ENCODE peak calls at places on chromosomes 12 and 14, in six cellular contexts. N, Z, U, Y, T and A are unnamed samples.

GRCh38 chr12:70059373-70059772 is 183.9 kb upstream of the CNOT2 start:
- DNase-seq in N (peak; percentile 5), Z (no peak), U (no peak), Y (no peak), T (no peak), A (no peak)

GRCh38 chr12:120640840-120641833 is 711 bp downstream of the CABP1 start:
- DNase-seq in N (peak; percentile 43), Z (peak; percentile 61), U (peak; percentile 46), Y (no peak), T (peak; percentile 6), A (peak; percentile 71)

GRCh38 chr14:75165586-75166391 is 10.6 kb downstream of the TMED10 start:
- DNase-seq in N (no peak), Z (no peak), U (no peak), Y (no peak), T (no peak), A (no peak)

GRCh38 chr14:56195727-56196126 is 77.5 kb downstream of the PELI2 start:
- DNase-seq in N (peak; percentile 75), Z (peak; percentile 6), U (peak; percentile 72), Y (peak; percentile 30), T (peak; percentile 17), A (no peak)

GRCh38 chr12:48063530-48063929 is 42.3 kb downstream of the SENP1 start:
- DNase-seq in N (no peak), Z (no peak), U (no peak), Y (no peak), T (no peak), A (no peak)

GRCh38 chr14:49860988-49861387 is 8.4 kb upstream of the NEMF start:
- DNase-seq in N (no peak), Z (peak; percentile 6), U (no peak), Y (no peak), T (no peak), A (no peak)

GRCh38 chr14:81264011-81264410 is 43.3 kb upstream of the GTF2A1 start:
- DNase-seq in N (no peak), Z (no peak), U (peak; percentile 4), Y (no peak), T (no peak), A (no peak)

GRCh38 chr12:58916891-58917570 is 3.3 kb downstream of the LRIG3 start:
- DNase-seq in N (peak; percentile 80), Z (peak; percentile 45), U (peak; percentile 15), Y (no peak), T (peak; percentile 21), A (no peak)

GRCh38 chr14:100703574-100704220 is 23.0 kb upstream of the DLK1 start:
- DNase-seq in N (no peak), Z (no peak), U (no peak), Y (no peak), T (no peak), A (no peak)

GRCh38 chr12:83573676-83574075 is 887.0 kb downstream of the TMTC2 start:
- DNase-seq in N (peak; percentile 16), Z (peak; percentile 1), U (no peak), Y (no peak), T (no peak), A (no peak)

GRCh38 chr14:89719371-89720075 is 235.0 kb downstream of the EFCAB11 start:
- DNase-seq in N (no peak), Z (no peak), U (no peak), Y (no peak), T (no peak), A (no peak)